ENCODE peak calls at places on chromosomes 11 and 22, in four cellular contexts. X, H, Q and W are unnamed samples.

GRCh38 chr22:40602231-40602630 is 34.3 kb downstream of the MRTFA start:
- DNase-seq in Q (no peak), H (no peak), X (no peak), W (no peak)

GRCh38 chr22:29820941-29821789 is 16.9 kb downstream of the ASCC2 start:
- DNase-seq in X (peak; percentile 88), H (peak; percentile 46), Q (peak; percentile 49), W (no peak)

GRCh38 chr11:6705905-6706535 is 22.9 kb upstream of the MRPL17 start:
- DNase-seq in X (peak; percentile 54), Q (no peak), H (peak; percentile 39), W (no peak)

GRCh38 chr11:119710417-119710816 is 18.6 kb downstream of the NECTIN1 start:
- DNase-seq in H (no peak), X (no peak), Q (no peak), W (no peak)

GRCh38 chr22:31081963-31082605 is 966 bp downstream of the SMTN start:
- DNase-seq in H (no peak), Q (no peak), X (no peak), W (no peak)

GRCh38 chr22:24400726-24401596 is 26.4 kb upstream of the ADORA2A start:
- DNase-seq in Q (no peak), H (no peak), X (no peak), W (no peak)

GRCh38 chr11:12075822-12076821 is 34.3 kb upstream of the MICAL2 start:
- DNase-seq in H (peak; percentile 92), X (no peak), Q (no peak), W (no peak)

GRCh38 chr11:56932572-56933235 is 56.0 kb upstream of the OR5AK2 start:
- DNase-seq in H (peak; percentile 91), Q (peak; percentile 63), X (no peak), W (peak; percentile 87)

GRCh38 chr11:132962026-132962425 is 570.3 kb downstream of the OPCML start:
- DNase-seq in Q (no peak), H (no peak), X (no peak), W (no peak)

GRCh38 chr11:79098096-79098495 is 342.7 kb downstream of the TENM4 start:
- DNase-seq in X (no peak), Q (no peak), H (no peak), W (no peak)

GRCh38 chr22:37259540-37260029 is 15.5 kb upstream of the RAC2 start:
- DNase-seq in H (peak; percentile 44), X (peak; percentile 39), Q (peak; percentile 54), W (no peak)

GRCh38 chr22:28358244-28358777 is 321.3 kb downstream of the TTC28 start:
- DNase-seq in H (no peak), X (no peak), Q (no peak), W (no peak)

GRCh38 chr11:16912607-16913006 is 101.6 kb downstream of the PLEKHA7 start:
- DNase-seq in H (no peak), Q (no peak), X (no peak), W (no peak)

GRCh38 chr22:30881361-30882180 is 87.0 kb downstream of the MORC2 start:
- DNase-seq in X (peak; percentile 90), H (no peak), Q (no peak), W (no peak)

GRCh38 chr11:84106560-84106959 is 820.4 kb upstream of the CCDC90B start:
- DNase-seq in H (no peak), X (no peak), Q (no peak), W (no peak)

GRCh38 chr11:134632347-134633119 is 220.5 kb upstream of the B3GAT1 start:
- DNase-seq in X (no peak), Q (no peak), H (no peak), W (no peak)

GRCh38 chr11:119258180-119258579 is 52.0 kb downstream of the CBL start:
- DNase-seq in H (no peak), X (no peak), Q (no peak), W (no peak)

GRCh38 chr22:48772286-48772907 is 1055.3 kb downstream of the BRD1 start:
- DNase-seq in Q (no peak), X (no peak), H (no peak), W (no peak)

GRCh38 chr22:46542011-46542985 is 4.9 kb upstream of the CELSR1 start:
- DNase-seq in H (peak; percentile 83), Q (no peak), X (peak; percentile 77), W (no peak)

GRCh38 chr11:64089027-64089360 is 53.3 kb downstream of the FLRT1 start:
- DNase-seq in Q (no peak), H (no peak), X (no peak), W (no peak)

GRCh38 chr22:37844904-37845334 is 785 bp upstream of the ANKRD54 start:
- DNase-seq in Q (no peak), X (no peak), H (no peak), W (no peak)

GRCh38 chr11:44304091-44305084 is 5.6 kb downstream of the ALX4 start:
- DNase-seq in Q (no peak), H (no peak), X (no peak), W (no peak)

GRCh38 chr11:77776455-77776854 is 44.1 kb downstream of the RSF1 start:
- DNase-seq in H (no peak), X (no peak), Q (peak; percentile 19), W (peak; percentile 8)

GRCh38 chr11:132126973-132127900 is 756.8 kb downstream of the NTM start:
- DNase-seq in Q (no peak), H (no peak), X (no peak), W (peak; percentile 2)

GRCh38 chr11:75230621-75231020 is 10.0 kb upstream of the TPBGL start:
- DNase-seq in Q (no peak), H (no peak), X (no peak), W (no peak)

GRCh38 chr11:102974552-102975280 is 19.2 kb upstream of the MMP13 start:
- DNase-seq in H (no peak), Q (no peak), X (no peak), W (no peak)

GRCh38 chr11:47511927-47512326 is 41.0 kb downstream of the CELF1 start:
- DNase-seq in X (no peak), H (no peak), Q (no peak), W (no peak)

GRCh38 chr11:65899356-65900124 is 648 bp downstream of the FOSL1 start:
- DNase-seq in X (peak; percentile 91), Q (no peak), H (peak; percentile 75), W (no peak)

GRCh38 chr22:32389685-32390084 is 22.4 kb downstream of the RTCB start:
- DNase-seq in Q (no peak), H (no peak), X (no peak), W (no peak)

GRCh38 chr22:21082248-21082647 is 36.5 kb downstream of the LRRC74B start:
- DNase-seq in Q (no peak), X (no peak), H (no peak), W (no peak)

GRCh38 chr11:57498540-57498939 is 17.0 kb downstream of the SLC43A1 start:
- DNase-seq in H (no peak), Q (no peak), X (no peak), W (no peak)

GRCh38 chr11:116545912-116546311 is 226.9 kb downstream of the BUD13 start:
- DNase-seq in X (no peak), H (no peak), Q (no peak), W (no peak)

GRCh38 chr11:88428959-88429358 is 91.4 kb upstream of the CTSC start:
- DNase-seq in X (no peak), H (no peak), Q (no peak), W (no peak)

GRCh38 chr11:1782831-1783724 is 19.4 kb upstream of the CTSD start:
- DNase-seq in Q (no peak), X (peak; percentile 33), H (no peak), W (peak; percentile 66)

GRCh38 chr11:1782026-1782696 is 18.4 kb upstream of the CTSD start:
- DNase-seq in X (no peak), Q (no peak), H (no peak), W (no peak)

GRCh38 chr11:1780700-1781592 is 17.2 kb upstream of the CTSD start:
- DNase-seq in X (no peak), H (no peak), Q (no peak), W (no peak)

GRCh38 chr11:1779806-1780699 is 16.3 kb upstream of the CTSD start:
- DNase-seq in X (no peak), H (no peak), Q (no peak), W (no peak)

DNA sequence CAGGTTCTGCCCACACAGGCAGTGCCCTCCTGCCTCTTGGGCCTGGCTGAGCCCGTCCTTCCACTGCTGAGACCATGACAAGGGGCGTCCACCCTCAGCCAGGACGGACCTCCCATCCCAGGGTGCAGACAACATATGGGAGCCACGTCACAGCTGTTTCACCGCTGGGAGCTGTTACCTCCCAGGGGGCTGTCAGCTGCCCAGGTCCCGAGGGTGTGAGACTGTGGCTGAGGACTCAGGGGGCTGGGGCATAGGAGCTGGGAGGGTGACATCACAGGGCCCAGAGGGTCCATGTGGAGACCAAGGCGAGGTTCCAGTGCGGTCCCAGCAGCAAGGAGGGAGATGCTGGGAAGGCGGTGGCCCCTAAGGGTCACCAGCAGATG is 17.9 kb upstream of the CTSD start:
- DNase-seq in Q (no peak), H (no peak), X (no peak), W (no peak)
- H3K27ac ChIP-seq in Q (no peak overlapping the region), H (peak overlapping the region; percentile 75), X (no peak overlapping the region), W (peak overlapping the region; percentile 82)

GRCh38 chr11:92717240-92717639 is 252.2 kb upstream of the MTNR1B start:
- DNase-seq in X (no peak), H (no peak), Q (no peak), W (no peak)
- TF ChIP-seq REST in X (no peak), H (no peak), Q (no peak), W (no peak)

DNA sequence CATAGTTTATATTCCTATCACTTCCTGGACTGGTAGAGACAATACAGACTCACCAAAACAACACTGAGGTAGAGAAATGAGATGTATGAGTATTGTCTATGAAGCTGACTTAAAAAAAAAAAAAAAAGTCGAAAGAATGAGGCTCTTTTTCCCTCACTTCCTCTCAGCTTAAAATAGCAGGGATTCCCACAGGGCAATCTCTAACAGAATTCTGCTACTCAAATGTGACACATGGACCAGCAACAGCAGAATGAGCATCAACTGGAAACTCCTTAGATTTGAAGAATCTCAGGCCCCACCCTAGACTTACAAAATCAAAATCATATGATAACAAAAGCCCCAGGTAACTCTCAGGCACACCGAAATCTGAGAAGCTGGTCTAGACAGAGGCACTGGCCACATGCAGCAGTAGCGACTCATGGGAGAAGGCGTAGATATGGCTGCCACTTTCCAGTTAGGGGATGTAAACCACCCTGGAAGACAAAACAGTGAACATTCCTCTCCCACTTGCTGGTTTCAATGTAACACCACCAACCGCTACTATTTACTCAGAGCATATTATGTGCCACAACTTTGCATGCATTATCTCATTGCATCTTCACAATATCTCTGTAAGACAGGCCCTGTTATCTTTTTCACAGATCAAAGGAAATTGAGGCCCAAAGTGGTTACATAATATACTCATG is 128.0 kb downstream of the RBFOX2 start:
- DNase-seq in Q (peak; percentile 28), H (no peak), X (no peak), W (no peak)
- H3K27ac ChIP-seq in Q (peak overlapping the region; percentile 28), H (peak overlapping the region; percentile 77), X (no peak overlapping the region), W (no peak overlapping the region)

GRCh38 chr11:70076461-70076931 is 1.6 kb upstream of the ANO1 start:
- DNase-seq in Q (no peak), H (no peak), X (no peak), W (no peak)
- TF ChIP-seq REST in Q (no peak), H (no peak), X (no peak), W (no peak)

GRCh38 chr11:128520886-128521696 is 66.3 kb downstream of the ETS1 start:
- DNase-seq in Q (no peak), H (no peak), X (no peak), W (no peak)
- H3K27ac ChIP-seq in Q (no peak overlapping the region), H (peak overlapping the region; percentile 94), X (no peak overlapping the region), W (peak overlapping the region; percentile 92)

GRCh38 chr11:101176381-101176780 is 46.8 kb upstream of the PGR start:
- DNase-seq in X (no peak), H (no peak), Q (no peak), W (no peak)
- TF ChIP-seq REST in X (no peak), H (no peak), Q (no peak), W (no peak)